ENCODE peak calls at places on chromosome 11, in four cellular contexts. One of them, this sample, is unnamed.
A peak's percentile ranks its signal among the peaks of the same experiment; 100 is the strongest.

GRCh38 chr11:125902927-125903752 is at the start of gene PUS3:
- DNase-seq in mammary epithelial cell: peak; percentile 76
- DNase-seq in A549: peak; percentile 76
- DNase-seq in fibroblast of lung: peak; percentile 82
- DNase-seq in this sample: peak; percentile 92

GRCh38 chr11:134749040-134749586 is 337.1 kb upstream of the B3GAT1 start:
- DNase-seq in mammary epithelial cell: no peak
- DNase-seq in A549: no peak
- DNase-seq in fibroblast of lung: no peak
- DNase-seq in this sample: no peak

GRCh38 chr11:127049486-127049885 is 48.9 kb upstream of the KIRREL3 start:
- DNase-seq in mammary epithelial cell: no peak
- DNase-seq in A549: no peak
- DNase-seq in fibroblast of lung: no peak
- DNase-seq in this sample: no peak

GRCh38 chr11:116580828-116581227 is 192.0 kb downstream of the BUD13 start:
- DNase-seq in mammary epithelial cell: no peak
- DNase-seq in A549: no peak
- DNase-seq in fibroblast of lung: no peak
- DNase-seq in this sample: peak; percentile 86

GRCh38 chr11:3146612-3147256 is 18.4 kb downstream of the OSBPL5 start:
- DNase-seq in mammary epithelial cell: no peak
- DNase-seq in A549: no peak
- DNase-seq in fibroblast of lung: peak; percentile 69
- DNase-seq in this sample: no peak

GRCh38 chr11:72039108-72039850 is 40.6 kb downstream of the IL18BP start:
- DNase-seq in mammary epithelial cell: no peak
- DNase-seq in A549: no peak
- DNase-seq in fibroblast of lung: peak; percentile 81
- DNase-seq in this sample: no peak

GRCh38 chr11:97641988-97642387 is 1252.2 kb downstream of the JRKL start:
- DNase-seq in mammary epithelial cell: no peak
- DNase-seq in A549: no peak
- DNase-seq in fibroblast of lung: no peak
- DNase-seq in this sample: no peak

GRCh38 chr11:9250139-9250582 is 15.0 kb downstream of the DENND5A start:
- DNase-seq in mammary epithelial cell: no peak
- DNase-seq in A549: no peak
- DNase-seq in fibroblast of lung: no peak
- DNase-seq in this sample: no peak

GRCh38 chr11:61955031-61955415 is 4.9 kb downstream of the BEST1 start:
- DNase-seq in mammary epithelial cell: peak; percentile 21
- DNase-seq in A549: peak; percentile 70
- DNase-seq in fibroblast of lung: peak; percentile 93
- DNase-seq in this sample: peak; percentile 74

GRCh38 chr11:46422588-46422987 is 31.0 kb upstream of the CHRM4 start:
- DNase-seq in mammary epithelial cell: no peak
- DNase-seq in A549: no peak
- DNase-seq in fibroblast of lung: peak; percentile 17
- DNase-seq in this sample: no peak

GRCh38 chr11:70872299-70872698 is 380.1 kb downstream of the SHANK2 start:
- DNase-seq in mammary epithelial cell: no peak
- DNase-seq in A549: no peak
- DNase-seq in fibroblast of lung: no peak
- DNase-seq in this sample: no peak

GRCh38 chr11:70322653-70323052 is 52.2 kb downstream of the PPFIA1 start:
- DNase-seq in mammary epithelial cell: no peak
- DNase-seq in A549: no peak
- DNase-seq in fibroblast of lung: no peak
- DNase-seq in this sample: peak; percentile 55

GRCh38 chr11:86629070-86629706 is 43.2 kb downstream of the ME3 start:
- DNase-seq in mammary epithelial cell: no peak
- DNase-seq in A549: no peak
- DNase-seq in fibroblast of lung: peak; percentile 80
- DNase-seq in this sample: no peak

GRCh38 chr11:11525283-11525682 is 96.5 kb downstream of the GALNT18 start:
- DNase-seq in mammary epithelial cell: no peak
- DNase-seq in A549: no peak
- DNase-seq in fibroblast of lung: no peak
- DNase-seq in this sample: no peak

GRCh38 chr11:57792060-57792541 is 30.5 kb downstream of the CTNND1 start:
- DNase-seq in mammary epithelial cell: peak; percentile 70
- DNase-seq in A549: no peak
- DNase-seq in fibroblast of lung: peak; percentile 42
- DNase-seq in this sample: no peak

GRCh38 chr11:79940976-79941735 is 500.3 kb upstream of the TENM4 start:
- DNase-seq in mammary epithelial cell: peak; percentile 2
- DNase-seq in A549: no peak
- DNase-seq in fibroblast of lung: peak; percentile 49
- DNase-seq in this sample: no peak

GRCh38 chr11:34158661-34159060 is 53.2 kb downstream of the NAT10 start:
- DNase-seq in mammary epithelial cell: no peak
- DNase-seq in A549: no peak
- DNase-seq in fibroblast of lung: no peak
- DNase-seq in this sample: no peak

GRCh38 chr11:75869661-75870455 is 54.8 kb downstream of the UVRAG start:
- DNase-seq in mammary epithelial cell: peak; percentile 34
- DNase-seq in A549: no peak
- DNase-seq in fibroblast of lung: no peak
- DNase-seq in this sample: no peak

GRCh38 chr11:117305145-117305544 is 10.9 kb downstream of the BACE1 start:
- DNase-seq in mammary epithelial cell: no peak
- DNase-seq in A549: no peak
- DNase-seq in fibroblast of lung: no peak
- DNase-seq in this sample: no peak

GRCh38 chr11:70519117-70519516 is 120.8 kb downstream of the CTTN start:
- DNase-seq in mammary epithelial cell: no peak
- DNase-seq in A549: no peak
- DNase-seq in fibroblast of lung: no peak
- DNase-seq in this sample: no peak

GRCh38 chr11:12248330-12248729 is 129.0 kb upstream of the PARVA start:
- DNase-seq in mammary epithelial cell: no peak
- DNase-seq in A549: no peak
- DNase-seq in fibroblast of lung: peak; percentile 87
- DNase-seq in this sample: peak; percentile 29

GRCh38 chr11:120386318-120386717 is 50.1 kb downstream of the ARHGEF12 start:
- DNase-seq in mammary epithelial cell: no peak
- DNase-seq in A549: no peak
- DNase-seq in fibroblast of lung: no peak
- DNase-seq in this sample: no peak

GRCh38 chr11:92152245-92152644 is 72.4 kb upstream of the FAT3 start:
- DNase-seq in mammary epithelial cell: no peak
- DNase-seq in A549: no peak
- DNase-seq in fibroblast of lung: no peak
- DNase-seq in this sample: no peak

GRCh38 chr11:70206226-70206785 is 3.2 kb downstream of the FADD start:
- DNase-seq in mammary epithelial cell: no peak
- DNase-seq in A549: no peak
- DNase-seq in fibroblast of lung: no peak
- DNase-seq in this sample: no peak

GRCh38 chr11:63919267-63920125 is 2.5 kb upstream of the RCOR2 start:
- DNase-seq in mammary epithelial cell: no peak
- DNase-seq in A549: no peak
- DNase-seq in fibroblast of lung: peak; percentile 26
- DNase-seq in this sample: peak; percentile 94

DNA sequence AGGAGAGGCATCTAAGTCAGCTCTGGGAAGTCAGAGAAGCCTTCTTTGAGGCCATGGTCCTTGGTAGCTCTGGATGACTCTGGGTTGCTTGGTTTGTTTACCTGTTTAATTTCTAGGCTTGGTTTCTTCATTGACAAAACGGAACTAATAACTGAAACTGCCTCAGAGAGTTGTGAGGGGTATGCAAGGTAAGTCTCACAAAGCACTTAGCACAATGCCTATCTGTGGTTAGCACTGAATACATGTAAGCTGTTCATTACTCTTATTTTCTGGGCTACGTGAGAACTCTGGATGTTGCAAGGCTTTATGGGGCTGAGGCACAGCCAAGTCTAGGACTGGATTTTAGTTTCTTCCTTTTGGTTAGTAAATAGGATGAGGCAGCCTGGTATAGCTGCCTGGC is 225.8 kb upstream of the NCAM1 start:
- DNase-seq in mammary epithelial cell: no peak
- DNase-seq in A549: no peak
- DNase-seq in fibroblast of lung: no peak
- DNase-seq in this sample: no peak
- H3K4me2 ChIP-seq in mammary epithelial cell: no peak overlapping the region
- H3K4me2 ChIP-seq in A549: no peak overlapping the region
- H3K4me2 ChIP-seq in fibroblast of lung: no peak overlapping the region
- H3K4me2 ChIP-seq in this sample: no peak overlapping the region

DNA sequence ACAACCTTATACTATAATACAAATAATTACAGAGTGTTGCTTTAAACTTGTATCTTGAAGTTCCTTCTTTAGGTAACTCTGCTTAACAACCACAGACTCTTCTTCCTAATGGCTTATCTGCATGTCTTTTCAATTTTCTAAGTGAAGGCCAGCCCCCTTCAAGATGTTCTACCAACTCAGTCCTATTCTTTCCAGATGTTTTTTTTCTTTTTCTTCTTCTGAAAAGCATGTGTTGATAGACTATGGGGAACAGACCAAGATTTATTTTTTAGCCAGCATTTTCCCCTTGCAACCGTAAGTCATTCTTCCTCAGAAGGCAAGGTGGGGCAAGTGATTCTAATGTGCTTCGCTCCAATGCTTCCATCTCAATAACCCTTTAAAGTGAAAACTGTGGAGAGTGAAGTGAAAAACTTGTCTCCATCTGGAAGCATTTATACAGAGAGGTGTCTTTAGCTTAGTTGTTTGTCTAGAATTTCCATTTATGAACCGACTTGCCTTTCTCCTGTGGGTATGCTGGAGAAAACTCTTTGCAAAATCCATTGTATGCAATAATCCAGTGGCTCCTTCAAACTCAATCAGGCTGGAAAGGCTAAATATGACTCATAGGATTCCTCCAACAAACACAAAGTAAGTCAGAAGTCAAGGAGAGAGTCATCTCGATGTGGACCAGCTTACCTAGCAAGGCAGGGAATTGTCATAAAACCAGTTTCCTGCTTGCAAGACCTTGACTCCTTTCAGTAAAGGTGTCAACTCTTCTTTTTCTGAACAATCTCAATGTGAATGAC is 83.8 kb downstream of the MAML2 start:
- DNase-seq in mammary epithelial cell: peak; percentile 84
- DNase-seq in A549: peak; percentile 10
- DNase-seq in fibroblast of lung: peak; percentile 77
- DNase-seq in this sample: no peak
- H3K4me2 ChIP-seq in mammary epithelial cell: peak overlapping the region; percentile 48
- H3K4me2 ChIP-seq in A549: peak overlapping the region; percentile 60
- H3K4me2 ChIP-seq in fibroblast of lung: peak overlapping the region; percentile 17
- H3K4me2 ChIP-seq in this sample: no peak overlapping the region

DNA sequence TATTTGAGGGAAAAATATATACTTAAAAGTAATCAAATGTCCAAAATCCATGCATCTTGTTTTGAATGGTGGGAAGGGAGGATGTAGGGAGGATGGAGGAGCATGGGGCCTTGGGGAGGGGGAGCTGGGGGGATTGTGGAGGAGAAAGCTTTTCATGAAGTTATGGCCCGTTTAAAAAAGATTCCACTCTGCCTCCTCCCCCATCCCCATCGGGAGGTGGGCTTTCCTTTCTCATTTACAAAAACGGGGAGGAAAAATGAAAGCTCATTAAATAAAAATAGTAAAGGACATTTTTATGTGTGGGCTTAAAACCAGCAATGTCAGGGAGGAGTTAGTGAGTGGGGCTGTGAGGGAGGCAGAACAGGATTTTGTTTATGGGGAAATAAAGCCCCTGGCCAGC is 83.1 kb downstream of the ZBTB16 start:
- DNase-seq in mammary epithelial cell: no peak
- DNase-seq in A549: no peak
- DNase-seq in fibroblast of lung: no peak
- DNase-seq in this sample: no peak
- H3K4me2 ChIP-seq in mammary epithelial cell: no peak overlapping the region
- H3K4me2 ChIP-seq in A549: no peak overlapping the region
- H3K4me2 ChIP-seq in fibroblast of lung: no peak overlapping the region
- H3K4me2 ChIP-seq in this sample: peak overlapping the region; percentile 47

GRCh38 chr11:48107188-48107704 is 109.4 kb upstream of the OR4B1 start:
- DNase-seq in mammary epithelial cell: peak; percentile 57
- DNase-seq in A549: no peak
- DNase-seq in fibroblast of lung: no peak
- DNase-seq in this sample: no peak

GRCh38 chr11:48108231-48109045 is 108.2 kb upstream of the OR4B1 start:
- DNase-seq in mammary epithelial cell: no peak
- DNase-seq in A549: no peak
- DNase-seq in fibroblast of lung: no peak
- DNase-seq in this sample: no peak

GRCh38 chr11:48111941-48112340 is 104.7 kb upstream of the OR4B1 start:
- DNase-seq in mammary epithelial cell: no peak
- DNase-seq in A549: no peak
- DNase-seq in fibroblast of lung: no peak
- DNase-seq in this sample: no peak

GRCh38 chr11:48110509-48110766 is 106.2 kb upstream of the OR4B1 start:
- DNase-seq in mammary epithelial cell: no peak
- DNase-seq in A549: no peak
- DNase-seq in fibroblast of lung: no peak
- DNase-seq in this sample: no peak

DNA sequence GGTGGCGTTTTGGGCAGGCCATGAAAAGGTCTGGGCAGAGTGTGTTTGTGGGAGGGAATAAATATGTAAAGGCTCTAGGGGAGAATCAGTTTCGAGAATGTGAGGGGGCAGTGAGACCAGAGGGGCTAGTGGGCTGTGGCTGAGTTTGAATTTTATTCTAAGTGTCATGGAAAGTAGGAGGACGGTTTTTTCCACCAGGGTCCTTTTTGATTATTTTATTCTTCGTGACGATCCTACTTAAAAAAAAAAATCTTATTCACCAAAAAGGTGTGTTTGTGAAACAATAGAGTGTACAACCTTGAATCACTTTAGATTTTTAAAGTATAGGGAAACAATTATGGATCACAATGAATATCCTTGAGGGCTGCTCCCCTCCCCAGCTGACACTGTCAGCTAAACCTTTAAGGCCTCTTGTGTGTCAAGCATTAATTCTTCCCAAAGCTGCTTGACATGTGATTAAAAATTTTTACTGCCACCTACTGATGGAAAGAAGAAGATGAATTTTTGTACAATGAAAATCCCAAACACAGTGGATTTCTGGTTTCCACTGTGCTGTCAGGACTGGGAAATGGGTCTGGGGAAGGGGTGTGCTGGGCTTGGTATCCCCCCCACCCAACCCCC is 107.5 kb upstream of the OR4B1 start:
- DNase-seq in mammary epithelial cell: peak; percentile 35
- DNase-seq in A549: peak; percentile 71
- DNase-seq in fibroblast of lung: peak; percentile 70
- DNase-seq in this sample: peak; percentile 26
- H3K4me2 ChIP-seq in mammary epithelial cell: no peak overlapping the region
- H3K4me2 ChIP-seq in A549: peak overlapping the region; percentile 91
- H3K4me2 ChIP-seq in fibroblast of lung: peak overlapping the region; percentile 75
- H3K4me2 ChIP-seq in this sample: peak overlapping the region; percentile 76

This sample was measured in neural progenitor cell.